ENCODE peak calls at places on chromosomes 5 and 9, in nine cellular contexts. F, J, D, P, Y, U, V, G and B are unnamed samples.

GRCh38 chr5:129460951-129461815 is 1.1 kb downstream of the ADAMTS19 start:
- DNase-seq in J (no peak), D (no peak), F (peak), U (peak), P (peak), Y (peak), V (peak), G (peak), B (no peak)

GRCh38 chr5:76351577-76351976 is 51.5 kb upstream of the IQGAP2 start:
- DNase-seq in F (no peak), J (no peak), V (no peak), D (no peak), G (no peak), Y (no peak), U (no peak), P (no peak), B (no peak)

GRCh38 chr9:136854113-136854841 is 2.1 kb downstream of the MAMDC4 start:
- DNase-seq in P (no peak), D (no peak), Y (peak), U (no peak), F (no peak), J (no peak), G (peak), V (no peak), B (no peak)

GRCh38 chr5:132498686-132499271 is 8.2 kb upstream of the IRF1 start:
- DNase-seq in F (no peak), P (no peak), G (no peak), V (no peak), D (peak), U (no peak), Y (no peak), J (no peak), B (peak)

GRCh38 chr9:93118863-93119702 is 15.0 kb downstream of the NINJ1 start:
- DNase-seq in V (no peak), P (no peak), D (no peak), J (no peak), Y (peak), G (peak), U (peak), F (no peak), B (no peak)

GRCh38 chr9:136754059-136754572 is 3.9 kb downstream of the LCN8 start:
- DNase-seq in P (no peak), Y (no peak), U (no peak), F (no peak), J (no peak), V (no peak), G (no peak), D (no peak), B (no peak)

GRCh38 chr5:136518814-136519213 is 153.5 kb upstream of the TRPC7 start:
- DNase-seq in F (no peak), Y (no peak), D (no peak), P (peak), V (peak), G (no peak), U (no peak), J (peak), B (no peak)

GRCh38 chr5:171272996-171273970 is 35.8 kb upstream of the TLX3 start:
- DNase-seq in D (peak), G (no peak), Y (no peak), J (peak), V (peak), U (no peak), P (no peak), F (no peak), B (no peak)

GRCh38 chr5:180467028-180467427 is 27.2 kb upstream of the CNOT6 start:
- DNase-seq in G (no peak), Y (no peak), J (peak), U (peak), F (no peak), P (peak), D (no peak), V (no peak), B (peak)

GRCh38 chr5:146993876-146994530 is 115.4 kb upstream of the PPP2R2B start:
- DNase-seq in P (no peak), D (no peak), Y (no peak), F (no peak), J (peak), U (no peak), V (no peak), G (peak), B (no peak)

GRCh38 chr5:142847898-142848790 is 78.0 kb downstream of the ARHGAP26 start:
- DNase-seq in J (no peak), P (no peak), U (no peak), Y (no peak), D (peak), V (peak), G (no peak), F (no peak), B (no peak)

GRCh38 chr9:105901514-105902109 is 207.3 kb downstream of the TMEM38B start:
- DNase-seq in Y (no peak), F (peak), V (peak), P (peak), U (no peak), J (peak), D (peak), G (peak), B (no peak)

GRCh38 chr5:17224858-17225436 is 7.5 kb downstream of the BASP1 start:
- DNase-seq in Y (no peak), D (peak), U (no peak), G (no peak), F (no peak), J (peak), V (peak), P (no peak), B (no peak)

GRCh38 chr5:78899922-78900362 is 85.2 kb downstream of the ARSB start:
- DNase-seq in J (peak), V (peak), F (peak), Y (no peak), D (peak), P (peak), G (peak), U (peak), B (no peak)

GRCh38 chr9:73149371-73150067 is 2.1 kb upstream of the ANXA1 start:
- DNase-seq in J (peak), F (no peak), V (peak), P (peak), D (peak), Y (no peak), G (no peak), U (no peak), B (no peak)

GRCh38 chr5:177103523-177104253 is 17.0 kb downstream of the FGFR4 start:
- DNase-seq in F (no peak), D (peak), G (no peak), P (no peak), U (no peak), J (peak), Y (no peak), V (no peak), B (no peak)

GRCh38 chr5:92916036-92916435 is 665.0 kb downstream of the NR2F1-AS1 start:
- DNase-seq in D (peak), J (peak), P (peak), V (peak), G (no peak), F (no peak), Y (no peak), U (no peak), B (no peak)

GRCh38 chr5:40879163-40879942 is 29.9 kb upstream of the C7 start:
- DNase-seq in Y (no peak), U (no peak), P (peak), G (no peak), V (peak), F (no peak), D (peak), J (peak), B (no peak)

GRCh38 chr5:96017951-96018350 is 56.3 kb upstream of the ELL2 start:
- DNase-seq in G (no peak), D (peak), P (no peak), Y (no peak), F (no peak), J (peak), U (no peak), V (peak), B (no peak)

GRCh38 chr9:133188006-133188842 is 20.8 kb downstream of the OBP2B start:
- DNase-seq in D (no peak), P (peak), J (no peak), V (no peak), G (no peak), Y (no peak), U (no peak), F (no peak), B (no peak)

GRCh38 chr5:135488727-135489465 is 36.7 kb upstream of the TIFAB start:
- DNase-seq in F (no peak), P (peak), U (no peak), V (peak), G (no peak), D (peak), J (peak), Y (no peak), B (no peak)

GRCh38 chr9:138098908-138099791 is 221.6 kb downstream of the CACNA1B start:
- DNase-seq in D (no peak), U (peak), V (no peak), Y (peak), F (no peak), P (no peak), G (peak), J (no peak), B (peak)

GRCh38 chr9:18786936-18787658 is 245.9 kb downstream of the SAXO1 start:
- DNase-seq in U (no peak), J (peak), G (no peak), Y (no peak), V (peak), D (peak), F (no peak), P (no peak), B (no peak)

GRCh38 chr5:78586251-78586650 is 62.3 kb downstream of the LHFPL2 start:
- DNase-seq in V (peak), U (no peak), F (no peak), J (peak), D (peak), Y (no peak), G (peak), P (peak), B (no peak)

GRCh38 chr5:176415240-176416122 is 858 bp downstream of the CLTB start:
- DNase-seq in F (no peak), D (peak), G (peak), P (peak), V (peak), Y (peak), U (peak), J (peak), B (peak)

GRCh38 chr5:180346358-180346757 is 6.8 kb downstream of the GFPT2 start:
- DNase-seq in J (no peak), F (no peak), Y (no peak), P (no peak), U (no peak), G (no peak), V (no peak), D (no peak), B (no peak)

GRCh38 chr5:161410640-161411039 is 135.9 kb downstream of the GABRB2 start:
- DNase-seq in G (peak), J (peak), F (no peak), Y (no peak), P (no peak), D (no peak), U (no peak), V (no peak), B (no peak)

DNA sequence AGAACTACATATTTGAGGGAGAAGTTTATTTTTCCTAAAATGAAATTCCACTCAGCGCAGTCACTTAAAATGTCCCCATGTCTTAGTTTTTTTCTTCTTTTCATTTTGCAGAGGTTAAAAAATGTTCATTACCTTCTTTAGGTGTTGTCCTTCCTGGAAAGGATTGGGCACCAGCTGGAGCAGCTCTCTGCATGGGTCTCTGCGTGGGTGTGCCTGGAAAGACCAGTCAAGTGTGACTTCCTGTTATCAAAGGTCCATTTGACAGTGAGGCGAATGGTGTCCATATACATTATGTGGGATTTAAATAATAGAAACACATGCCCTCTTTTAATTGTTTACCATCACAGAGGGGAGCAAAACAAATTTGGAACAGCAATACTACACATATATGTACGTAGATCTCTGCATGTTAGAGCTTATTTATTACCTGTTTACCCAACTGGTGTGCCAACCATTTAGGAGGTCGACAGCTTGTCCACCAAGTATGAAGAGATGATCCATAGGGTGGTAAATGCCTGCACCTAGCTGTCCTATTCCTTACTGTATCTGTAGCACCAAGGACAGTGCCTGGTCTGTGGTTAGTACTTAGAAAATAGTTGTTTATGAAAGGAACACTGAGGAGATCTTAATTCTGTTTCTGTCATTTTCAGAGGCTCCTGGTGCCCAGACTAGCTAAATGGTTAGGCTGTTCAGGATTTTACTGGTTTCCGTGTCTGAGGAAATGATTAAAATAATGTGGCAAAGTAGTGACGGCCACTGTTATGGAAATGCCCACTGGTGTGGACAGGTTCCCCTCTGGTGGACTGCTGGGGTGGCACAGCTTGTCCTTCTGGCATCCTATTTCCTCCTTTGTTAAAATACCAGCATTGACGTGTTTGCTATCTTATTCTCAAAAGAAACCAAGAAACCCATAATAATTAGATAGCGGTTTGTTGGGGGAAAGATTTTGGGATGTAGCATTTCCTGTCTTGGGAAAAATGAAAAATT is 200.4 kb downstream of the MAST4 start:
- DNase-seq in Y (no peak), V (peak), D (peak), U (no peak), P (no peak), G (no peak), J (peak), F (no peak), B (no peak)
- TF ChIP-seq CTCF in Y (no peak), V (peak), D (no peak), U (peak), P (no peak), G (peak), J (peak), F (peak), B (no peak)

DNA sequence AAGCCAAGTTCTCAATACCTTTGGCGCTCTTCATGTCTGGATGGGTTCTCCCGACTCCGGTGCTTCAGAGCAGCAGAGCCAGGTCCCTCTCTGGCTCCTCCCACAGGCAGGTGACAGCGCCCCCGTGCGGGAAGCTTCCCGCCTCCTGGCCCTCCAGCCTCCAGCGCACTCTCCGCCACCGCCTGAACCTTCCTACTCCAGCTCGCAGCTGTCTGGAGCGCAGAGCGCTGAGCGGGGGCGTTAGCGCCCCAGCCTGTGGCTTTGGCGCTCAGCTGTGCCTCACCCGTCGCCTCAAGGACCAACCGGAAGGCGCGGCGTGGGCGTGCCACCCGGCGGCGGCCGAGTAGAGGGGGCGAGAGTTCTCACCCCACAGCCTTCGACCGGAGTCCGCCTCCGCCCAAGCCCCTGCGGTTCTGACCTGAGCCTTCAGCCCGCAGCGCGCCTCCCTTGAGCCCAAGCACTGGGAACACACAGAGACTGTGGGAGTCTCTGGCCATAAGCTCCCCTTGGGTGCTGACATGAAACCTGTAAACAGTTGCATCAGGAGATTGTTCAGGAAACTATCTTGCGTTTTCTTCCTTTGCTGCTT is at the start of gene SLCO4C1:
- DNase-seq in Y (peak), D (no peak), P (peak), V (peak), J (peak), G (peak), F (peak), U (peak), B (no peak)
- TF ChIP-seq CTCF in Y (no peak), D (no peak), P (peak), V (peak), J (peak), G (peak), F (peak), U (peak), B (no peak)

GRCh38 chr5:113293613-113294340 is 141.0 kb downstream of the TSSK1B start:
- DNase-seq in J (peak), Y (no peak), D (peak), U (no peak), F (peak), P (peak), V (peak), G (no peak), B (peak)

GRCh38 chr5:113295111-113295539 is 139.7 kb downstream of the TSSK1B start:
- DNase-seq in J (no peak), D (no peak), P (no peak), V (no peak), G (no peak), U (no peak), Y (no peak), F (no peak), B (no peak)

GRCh38 chr5:113293068-113293571 is 141.7 kb downstream of the TSSK1B start:
- DNase-seq in J (no peak), F (no peak), P (peak), Y (no peak), U (no peak), G (no peak), D (peak), V (peak), B (no peak)

GRCh38 chr5:113292535-113292934 is 142.3 kb downstream of the TSSK1B start:
- DNase-seq in P (no peak), D (peak), Y (no peak), F (no peak), J (no peak), G (no peak), V (no peak), U (no peak), B (no peak)

GRCh38 chr5:113294341-113295110 is 140.3 kb downstream of the TSSK1B start:
- DNase-seq in V (peak), F (peak), J (peak), U (peak), D (peak), G (peak), P (peak), Y (peak), B (peak)
- TF ChIP-seq CTCF in V (peak), F (no peak), J (peak), U (peak), D (no peak), G (peak), P (no peak), Y (peak), B (no peak)

GRCh38 chr5:157469687-157470086 is 9.7 kb downstream of the NIPAL4 start:
- DNase-seq in F (no peak), P (no peak), U (no peak), V (no peak), J (no peak), G (no peak), Y (no peak), D (no peak), B (no peak)

GRCh38 chr5:157469073-157469472 is 9.1 kb downstream of the NIPAL4 start:
- DNase-seq in V (no peak), U (no peak), P (no peak), F (no peak), G (no peak), J (no peak), Y (no peak), D (no peak), B (no peak)

GRCh38 chr5:157473383-157474370 is 13.7 kb downstream of the NIPAL4 start:
- DNase-seq in V (peak), Y (no peak), F (no peak), J (no peak), U (no peak), G (no peak), P (no peak), D (peak), B (no peak)

GRCh38 chr5:157470616-157471015 is 10.6 kb downstream of the NIPAL4 start:
- DNase-seq in F (no peak), V (no peak), D (no peak), P (no peak), Y (no peak), G (no peak), U (no peak), J (no peak), B (no peak)

DNA sequence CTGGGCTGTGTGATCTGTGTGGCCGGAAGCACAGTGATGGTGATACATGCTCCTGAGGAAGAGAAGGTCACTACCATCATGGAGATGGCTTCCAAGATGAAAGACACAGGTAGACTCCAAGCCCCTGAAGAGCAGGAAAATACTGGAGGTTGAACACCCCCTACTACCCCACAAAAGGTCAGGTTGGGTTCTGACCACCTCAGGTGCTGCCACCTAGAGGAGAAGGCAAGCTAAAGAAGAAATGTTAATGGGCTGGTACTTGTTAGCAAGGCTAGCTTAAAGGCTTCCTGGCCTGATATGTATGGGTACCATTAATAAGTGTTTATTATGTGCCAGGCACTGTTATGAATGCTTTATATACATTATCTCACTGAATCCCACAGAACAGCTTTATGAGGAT is 11.7 kb downstream of the NIPAL4 start:
- DNase-seq in P (peak), Y (no peak), V (peak), G (no peak), D (peak), U (no peak), F (no peak), J (peak), B (no peak)
- TF ChIP-seq CTCF in P (peak), Y (peak), V (peak), G (peak), D (peak), U (peak), F (peak), J (peak), B (no peak)

DNA sequence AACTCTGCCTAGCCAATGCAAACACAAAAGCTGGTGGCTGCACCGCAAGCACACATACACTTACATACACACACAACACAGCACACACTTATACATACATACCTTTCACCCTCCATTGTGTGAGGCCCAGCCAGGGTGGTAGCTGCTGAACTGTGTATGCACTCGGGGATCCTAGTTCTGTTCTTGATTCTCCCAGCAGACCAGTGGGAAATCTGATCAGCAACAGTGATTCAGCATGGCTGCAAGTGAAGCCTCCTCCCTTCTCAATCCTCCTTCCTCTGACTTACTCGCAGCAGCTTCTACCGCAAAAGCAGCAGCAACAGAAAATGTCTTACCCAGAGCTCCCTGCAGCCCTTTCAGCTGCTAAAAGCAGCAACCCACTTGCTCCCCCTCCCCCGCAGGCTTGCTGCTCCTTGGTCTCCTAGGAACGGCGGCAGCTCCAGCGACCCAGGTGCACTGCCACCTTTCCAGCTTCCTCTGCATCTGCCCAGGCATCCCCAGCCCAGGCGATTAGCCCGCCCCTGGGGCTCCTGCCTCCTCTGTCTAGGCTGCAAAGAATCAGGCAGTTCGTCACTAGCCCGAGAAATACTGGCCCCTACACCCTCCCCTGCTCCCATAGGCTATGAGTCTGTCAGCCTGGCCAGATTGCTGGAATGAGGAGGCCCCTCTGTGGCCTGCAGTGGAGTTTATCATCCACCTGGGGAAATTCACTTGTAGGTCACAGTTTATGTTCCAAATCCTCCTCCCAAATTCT is at the start of gene KLHL3:
- DNase-seq in G (peak), J (peak), U (peak), V (peak), F (peak), P (no peak), Y (peak), D (peak), B (no peak)
- TF ChIP-seq CTCF in G (no peak), J (peak), U (no peak), V (no peak), F (no peak), P (no peak), Y (no peak), D (peak), B (no peak)

GRCh38 chr9:101566904-101567724 is 27.7 kb downstream of the PPP3R2 start:
- DNase-seq in D (peak), Y (no peak), V (peak), J (peak), P (peak), U (no peak), G (no peak), F (no peak), B (no peak)
- TF ChIP-seq CTCF in D (peak), Y (no peak), V (peak), J (peak), P (peak), U (peak), G (no peak), F (peak), B (no peak)

GRCh38 chr5:145237843-145238242 is 597.3 kb downstream of the PRELID2 start:
- DNase-seq in D (peak), V (peak), J (peak), P (peak), Y (no peak), G (no peak), U (no peak), F (no peak), B (no peak)
- TF ChIP-seq CTCF in D (peak), V (peak), J (peak), P (peak), Y (no peak), G (peak), U (peak), F (peak), B (no peak)